ENCODE peak calls at places on chromosome 5, in five cellular contexts. L is EH, N is ELF-1, U is psoas muscle, A is lung microvascular endothelial cell. P is an unnamed sample.

GRCh38 chr5:129438322-129438721 is 21.8 kb upstream of the ADAMTS19 start:
- DNase-seq in L (no peak), N (no peak), U (no peak), A (no peak), P (no peak)

GRCh38 chr5:157819502-157820125 is 39.3 kb downstream of the CLINT1 start:
- DNase-seq in L (peak), N (no peak), U (no peak), A (peak), P (no peak)

GRCh38 chr5:125093776-125094175 is 347.3 kb upstream of the ZNF608 start:
- DNase-seq in L (peak), N (no peak), U (no peak), A (peak), P (no peak)

GRCh38 chr5:79705632-79706031 is 16.0 kb downstream of the CMYA5 start:
- DNase-seq in L (no peak), N (no peak), U (no peak), A (no peak), P (no peak)

GRCh38 chr5:34905564-34905963 is 9.7 kb downstream of the RAD1 start:
- DNase-seq in L (peak), N (no peak), U (no peak), A (peak), P (no peak)

GRCh38 chr5:131633830-131634229 is 1.2 kb downstream of the RAPGEF6 start:
- DNase-seq in L (no peak), N (no peak), U (no peak), A (no peak), P (no peak)

GRCh38 chr5:135824541-135825041 is 9.9 kb upstream of the SLC25A48 start:
- DNase-seq in L (no peak), N (no peak), U (no peak), A (no peak), P (peak)

GRCh38 chr5:135222171-135222681 is 176.8 kb downstream of the MACROH2A1 start:
- DNase-seq in L (no peak), N (no peak), U (peak), A (no peak), P (peak)

GRCh38 chr5:34526682-34527305 is 129.3 kb upstream of the RAI14 start:
- DNase-seq in L (no peak), N (no peak), U (no peak), A (peak), P (no peak)

GRCh38 chr5:32283539-32284377 is 29.0 kb downstream of the MTMR12 start:
- DNase-seq in L (peak), N (no peak), U (no peak), A (peak), P (no peak)

GRCh38 chr5:68376931-68377330 is 161.4 kb downstream of the PIK3R1 start:
- DNase-seq in L (no peak), N (no peak), U (no peak), A (no peak), P (no peak)

GRCh38 chr5:13946111-13946510 is 1.6 kb upstream of the DNAH5 start:
- DNase-seq in L (peak), N (peak), U (no peak), A (no peak), P (no peak)

GRCh38 chr5:172872997-172873491 is 39.0 kb downstream of the ERGIC1 start:
- DNase-seq in L (peak), N (no peak), U (peak), A (peak), P (no peak)

GRCh38 chr5:150511641-150512367 is 3.9 kb downstream of the NDST1 start:
- DNase-seq in L (peak), N (peak), U (peak), A (peak), P (peak)

GRCh38 chr5:94196959-94197358 is 421.4 kb downstream of the KIAA0825 start:
- DNase-seq in L (peak), N (no peak), U (no peak), A (no peak), P (no peak)

GRCh38 chr5:160991205-160991604 is 139.2 kb upstream of the ATP10B start:
- DNase-seq in L (no peak), N (no peak), U (no peak), A (no peak), P (no peak)

GRCh38 chr5:1262381-1262780 is 32.5 kb downstream of the TERT start:
- DNase-seq in L (no peak), N (no peak), U (no peak), A (no peak), P (no peak)

GRCh38 chr5:26388946-26389345 is 649.4 kb downstream of the CDH9 start:
- DNase-seq in L (no peak), N (no peak), U (no peak), A (no peak), P (no peak)

GRCh38 chr5:41787257-41787656 is 83.0 kb downstream of the OXCT1 start:
- DNase-seq in L (peak), N (peak), U (no peak), A (peak), P (no peak)

GRCh38 chr5:173020154-173020581 is 36.0 kb upstream of the CREBRF start:
- DNase-seq in L (no peak), N (no peak), U (no peak), A (no peak), P (no peak)

GRCh38 chr5:86613459-86613858 is 4.3 kb upstream of the COX7C start:
- DNase-seq in L (no peak), N (no peak), U (no peak), A (no peak), P (no peak)

GRCh38 chr5:106017243-106017857 is 1653.4 kb downstream of the EFNA5 start:
- DNase-seq in L (no peak), N (no peak), U (no peak), A (no peak), P (no peak)

GRCh38 chr5:126947146-126948010 is 83.0 kb downstream of the MARCHF3 start:
- DNase-seq in L (no peak), N (no peak), U (no peak), A (no peak), P (no peak)

GRCh38 chr5:4639959-4640358 is 500.2 kb upstream of the ADAMTS16 start:
- DNase-seq in L (no peak), N (no peak), U (no peak), A (no peak), P (no peak)

GRCh38 chr5:130710596-130710995 is 454.5 kb downstream of the HINT1 start:
- DNase-seq in L (peak), N (peak), U (no peak), A (peak), P (peak)

GRCh38 chr5:138182808-138183207 is 3.9 kb downstream of the KIF20A start:
- DNase-seq in L (no peak), N (no peak), U (no peak), A (no peak), P (no peak)

GRCh38 chr5:145797336-145797735 is 37.8 kb downstream of the PRELID2 start:
- DNase-seq in L (peak), N (no peak), U (no peak), A (peak), P (no peak)

GRCh38 chr5:137642091-137642490 is 93.8 kb downstream of the KLHL3 start:
- DNase-seq in L (no peak), N (no peak), U (no peak), A (no peak), P (no peak)